ENCODE peak calls at places on chromosomes 6 and 20, in five cellular contexts. E is HCT116; I is IMR-90; O is lung; L is naive thymus-derived CD4-positive, alpha-beta T cell. S is an unnamed sample.

GRCh38 chr20:23451956-23452487 is 654 bp downstream of the CST11 start:
- DNase-seq in I (no peak), L (no peak), E (no peak), O (no peak), S (no peak)

GRCh38 chr20:5973172-5973571 is 22.7 kb downstream of the MCM8 start:
- DNase-seq in I (peak), E (no peak), O (no peak), L (no peak), S (no peak)

GRCh38 chr6:138527376-138528092 is 28.2 kb upstream of the NHSL1 start:
- DNase-seq in E (no peak), L (no peak), I (no peak), O (no peak), S (no peak)

GRCh38 chr6:109050447-109051102 is 44.1 kb downstream of the SESN1 start:
- DNase-seq in L (no peak), I (no peak), O (no peak), E (no peak), S (no peak)

GRCh38 chr6:73308712-73309533 is 45.2 kb downstream of the DPPA5 start:
- DNase-seq in I (no peak), E (peak), L (no peak), O (no peak), S (no peak)

GRCh38 chr6:41784581-41785171 is 2.8 kb upstream of the TOMM6 start:
- DNase-seq in O (no peak), L (no peak), E (no peak), I (no peak), S (no peak)

GRCh38 chr6:166545156-166545555 is 41.3 kb downstream of the RAMACL start:
- DNase-seq in L (no peak), I (no peak), E (no peak), O (no peak), S (no peak)

GRCh38 chr20:37845261-37845681 is 57.7 kb upstream of the VSTM2L start:
- DNase-seq in E (no peak), I (no peak), O (no peak), L (no peak), S (no peak)

GRCh38 chr6:39823187-39823815 is 31.1 kb downstream of the DAAM2 start:
- DNase-seq in L (no peak), I (no peak), E (no peak), O (peak), S (no peak)

GRCh38 chr6:158081657-158081935 is 86.5 kb downstream of the SERAC1 start:
- DNase-seq in E (no peak), I (no peak), L (no peak), O (no peak), S (no peak)

GRCh38 chr6:46023216-46023915 is 7.7 kb upstream of the CLIC5 start:
- DNase-seq in E (no peak), I (no peak), O (no peak), L (no peak), S (no peak)

GRCh38 chr6:52523363-52524207 is 53.3 kb downstream of the TRAM2 start:
- DNase-seq in E (no peak), I (no peak), O (no peak), L (no peak), S (no peak)

GRCh38 chr6:38034269-38034914 is 214.9 kb downstream of the ZFAND3 start:
- DNase-seq in L (no peak), I (peak), O (no peak), E (peak), S (no peak)

GRCh38 chr6:84728602-84729001 is 35.8 kb downstream of the TBX18 start:
- DNase-seq in I (peak), O (no peak), E (peak), L (no peak), S (no peak)

GRCh38 chr6:57324538-57324937 is 7.1 kb downstream of the PRIM2 start:
- DNase-seq in O (no peak), E (no peak), I (peak), L (no peak), S (no peak)

GRCh38 chr20:41475507-41475906 is 108.9 kb upstream of the EMILIN3 start:
- DNase-seq in L (no peak), O (no peak), E (no peak), I (no peak), S (no peak)

GRCh38 chr20:59831901-59832240 is 101.6 kb downstream of the SYCP2 start:
- DNase-seq in L (no peak), I (no peak), O (no peak), E (no peak), S (no peak)

DNA sequence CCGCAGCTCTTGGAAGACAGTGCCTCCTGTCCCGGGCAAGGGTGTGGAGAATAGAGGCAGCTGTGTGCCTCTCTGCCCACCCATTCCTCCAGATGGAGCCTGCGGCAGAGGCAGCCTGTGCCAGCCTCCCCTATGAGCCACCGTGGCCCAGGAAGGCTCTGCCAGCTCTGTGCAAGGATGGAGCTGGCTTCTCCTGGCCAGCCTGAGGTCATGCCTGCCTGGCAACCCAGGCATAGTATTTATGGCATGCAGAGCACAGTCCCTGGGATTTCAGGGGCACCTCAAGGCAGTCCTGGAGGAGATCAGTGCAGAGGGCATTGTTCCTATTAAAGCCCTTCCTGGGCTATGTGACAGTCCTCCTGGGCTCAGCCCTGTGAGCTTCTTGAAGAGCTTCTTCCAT is 1.5 kb downstream of the EPB41L1 start:
- DNase-seq in I (no peak), E (no peak), O (no peak), L (no peak), S (no peak)
- H3K4me3 ChIP-seq in I (no peak), E (no peak), O (no peak), L (no peak), S (no peak)

GRCh38 chr6:125485757-125486156 is 184.0 kb upstream of the HDDC2 start:
- DNase-seq in E (no peak), O (no peak), I (no peak), L (no peak), S (no peak)

GRCh38 chr6:125481056-125481455 is 179.3 kb upstream of the HDDC2 start:
- DNase-seq in L (no peak), I (no peak), E (no peak), O (no peak), S (no peak)

GRCh38 chr6:125491860-125492617 is 190.3 kb upstream of the HDDC2 start:
- DNase-seq in O (no peak), L (no peak), E (no peak), I (no peak), S (no peak)

GRCh38 chr6:125486881-125487280 is 185.1 kb upstream of the HDDC2 start:
- DNase-seq in L (no peak), O (no peak), E (no peak), I (no peak), S (no peak)
- H3K27ac ChIP-seq in L (no peak), O (no peak), E (no peak), I (no peak), S (no peak)

GRCh38 chr20:62980970-62981369 is 25.8 kb downstream of the BHLHE23 start:
- DNase-seq in I (no peak), O (no peak), E (no peak), L (peak), S (peak)

GRCh38 chr20:62980380-62980960 is 26.3 kb downstream of the BHLHE23 start:
- DNase-seq in O (no peak), L (no peak), I (no peak), E (no peak), S (no peak)

GRCh38 chr20:62979310-62979709 is 26.8 kb downstream of the SLC17A9 start:
- DNase-seq in L (no peak), I (no peak), O (no peak), E (no peak), S (no peak)

GRCh38 chr20:62978559-62978938 is 26.0 kb downstream of the SLC17A9 start:
- DNase-seq in I (no peak), L (no peak), E (no peak), O (no peak), S (no peak)

DNA sequence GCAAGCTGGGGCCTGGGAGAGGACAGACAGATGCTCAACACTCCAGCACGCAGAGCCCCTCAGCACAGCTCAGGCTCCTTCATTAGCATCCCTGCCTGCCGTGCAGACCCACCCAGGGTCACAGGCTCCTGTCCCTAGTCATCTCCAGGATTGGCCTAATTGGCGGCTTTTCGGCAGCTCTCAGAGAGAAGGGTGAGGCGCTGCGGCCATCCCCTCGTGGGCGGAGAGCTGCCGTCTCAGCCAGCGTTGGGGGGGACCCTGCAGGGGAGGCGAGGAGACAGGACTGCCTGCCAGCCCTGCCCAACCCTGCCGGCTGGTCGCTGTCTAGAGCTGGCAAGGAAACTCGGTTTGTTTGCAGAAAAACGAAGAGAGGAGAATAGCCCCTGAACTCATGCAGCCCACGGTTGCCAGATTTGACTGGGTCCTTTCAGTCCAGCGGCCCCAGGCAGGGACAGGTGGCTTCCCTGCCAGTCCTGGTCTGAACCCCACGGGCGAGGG is 26.8 kb downstream of the BHLHE23 start:
- DNase-seq in I (no peak), L (no peak), E (no peak), O (no peak), S (no peak)
- H3K4me3 ChIP-seq in I (no peak), L (no peak), E (no peak), O (no peak), S (no peak)

DNA sequence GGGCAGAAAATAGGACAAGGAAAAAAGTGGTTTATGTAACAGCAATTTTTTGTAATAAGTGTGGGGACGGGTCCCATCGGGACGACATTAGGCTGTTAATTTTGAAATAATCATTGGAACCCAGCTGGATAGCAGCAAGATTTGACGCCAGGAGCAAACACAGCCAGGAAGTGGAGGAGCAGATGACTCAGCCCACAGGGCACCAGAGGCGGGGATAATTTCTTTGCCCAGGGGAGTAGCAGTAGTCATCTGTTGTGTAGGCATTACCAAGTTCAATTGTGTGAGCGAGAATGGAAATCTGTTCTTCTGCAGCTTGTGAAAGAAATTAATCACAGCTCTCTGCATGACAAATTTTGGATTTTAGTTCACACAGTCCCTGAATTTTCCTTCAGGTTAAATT is 22.6 kb upstream of the RIN2 start:
- DNase-seq in I (peak), L (no peak), O (peak), E (peak), S (no peak)
- H3K27ac ChIP-seq in I (no peak), L (no peak), O (no peak), E (no peak), S (no peak)

S was measured in effector memory CD4-positive, alpha-beta T cell.